ENCODE peak calls at places on chromosomes 13 and 19, in six cellular contexts. One of them, this sample, is unnamed.

GRCh38 chr13:113836917-113837553 is 26.8 kb downstream of the GAS6 start:
- DNase-seq in fibroblast of mammary gland: peak
- DNase-seq in BJ: peak
- DNase-seq in AG10803: peak
- DNase-seq in MCF 10A: peak
- DNase-seq in GM12865: peak
- DNase-seq in this sample: no peak

GRCh38 chr13:49444517-49445395 is 682 bp downstream of the SETDB2 start:
- DNase-seq in BJ: peak
- DNase-seq in AG10803: peak
- DNase-seq in GM12865: peak
- DNase-seq in MCF 10A: peak
- DNase-seq in fibroblast of mammary gland: peak
- DNase-seq in this sample: no peak

GRCh38 chr13:40130871-40131636 is 475.6 kb downstream of the COG6 start:
- DNase-seq in MCF 10A: peak
- DNase-seq in fibroblast of mammary gland: peak
- DNase-seq in AG10803: peak
- DNase-seq in BJ: no peak
- DNase-seq in GM12865: no peak
- DNase-seq in this sample: no peak

GRCh38 chr19:5949792-5950305 is 28.1 kb downstream of the RANBP3 start:
- DNase-seq in AG10803: no peak
- DNase-seq in BJ: no peak
- DNase-seq in fibroblast of mammary gland: no peak
- DNase-seq in GM12865: no peak
- DNase-seq in MCF 10A: no peak
- DNase-seq in this sample: no peak

GRCh38 chr13:109145631-109146030 is 516.2 kb downstream of the MYO16 start:
- DNase-seq in fibroblast of mammary gland: peak
- DNase-seq in BJ: no peak
- DNase-seq in AG10803: peak
- DNase-seq in GM12865: peak
- DNase-seq in MCF 10A: peak
- DNase-seq in this sample: no peak

GRCh38 chr19:10105241-10106099 is 692 bp upstream of the PPAN start:
- DNase-seq in GM12865: peak
- DNase-seq in BJ: no peak
- DNase-seq in fibroblast of mammary gland: no peak
- DNase-seq in MCF 10A: no peak
- DNase-seq in AG10803: no peak
- DNase-seq in this sample: no peak

GRCh38 chr13:111639994-111640393 is 319.6 kb downstream of the TEX29 start:
- DNase-seq in fibroblast of mammary gland: no peak
- DNase-seq in GM12865: no peak
- DNase-seq in MCF 10A: no peak
- DNase-seq in BJ: no peak
- DNase-seq in AG10803: no peak
- DNase-seq in this sample: no peak

GRCh38 chr19:41691268-41691970 is 3.3 kb upstream of the CEACAM7 start:
- DNase-seq in BJ: no peak
- DNase-seq in GM12865: peak
- DNase-seq in fibroblast of mammary gland: peak
- DNase-seq in MCF 10A: peak
- DNase-seq in AG10803: no peak
- DNase-seq in this sample: no peak

GRCh38 chr13:30743319-30744055 is 8.1 kb downstream of the ALOX5AP start:
- DNase-seq in fibroblast of mammary gland: peak
- DNase-seq in AG10803: peak
- DNase-seq in BJ: peak
- DNase-seq in GM12865: peak
- DNase-seq in MCF 10A: peak
- DNase-seq in this sample: no peak

GRCh38 chr19:54418030-54418929 is 3.0 kb downstream of the TTYH1 start:
- DNase-seq in fibroblast of mammary gland: no peak
- DNase-seq in AG10803: peak
- DNase-seq in MCF 10A: no peak
- DNase-seq in BJ: peak
- DNase-seq in GM12865: peak
- DNase-seq in this sample: no peak

GRCh38 chr19:50639121-50640112 is at the start of gene SYT3:
- DNase-seq in GM12865: peak
- DNase-seq in BJ: no peak
- DNase-seq in AG10803: peak
- DNase-seq in fibroblast of mammary gland: peak
- DNase-seq in MCF 10A: no peak
- DNase-seq in this sample: no peak

DNA sequence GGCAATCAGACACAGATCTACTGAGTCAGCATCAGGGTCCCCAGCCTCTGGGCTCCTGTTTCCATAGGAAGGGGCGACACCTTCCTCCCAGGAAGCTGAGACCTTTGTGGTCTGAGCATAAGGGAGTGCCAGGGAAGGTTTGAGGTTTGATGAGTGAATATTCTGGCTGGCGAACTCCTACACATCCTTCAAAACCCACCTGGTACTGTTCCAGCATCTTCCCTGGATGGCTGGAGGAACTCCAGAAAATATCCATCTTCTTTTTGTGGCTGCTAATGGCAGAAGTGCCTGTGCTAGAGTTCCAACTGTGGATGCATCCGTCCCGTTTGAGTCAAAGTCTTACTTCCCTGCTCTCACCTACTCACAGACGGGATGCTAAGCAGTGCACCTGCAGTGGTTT is 9.2 kb downstream of the INSL3 start:
- DNase-seq in AG10803: no peak
- DNase-seq in GM12865: no peak
- DNase-seq in fibroblast of mammary gland: no peak
- DNase-seq in BJ: no peak
- DNase-seq in MCF 10A: no peak
- DNase-seq in this sample: no peak
- TF ChIP-seq CTCF in AG10803: no peak
- TF ChIP-seq CTCF in GM12865: no peak
- TF ChIP-seq CTCF in fibroblast of mammary gland: no peak
- TF ChIP-seq CTCF in BJ: no peak
- TF ChIP-seq CTCF in MCF 10A: no peak
- TF ChIP-seq CTCF in this sample: no peak

GRCh38 chr19:48630289-48631036 is 6.7 kb downstream of the DBP start:
- DNase-seq in MCF 10A: no peak
- DNase-seq in GM12865: no peak
- DNase-seq in AG10803: no peak
- DNase-seq in BJ: no peak
- DNase-seq in fibroblast of mammary gland: no peak
- DNase-seq in this sample: peak
- TF ChIP-seq CTCF in MCF 10A: no peak
- TF ChIP-seq CTCF in GM12865: no peak
- TF ChIP-seq CTCF in AG10803: no peak
- TF ChIP-seq CTCF in BJ: no peak
- TF ChIP-seq CTCF in fibroblast of mammary gland: no peak
- TF ChIP-seq CTCF in this sample: peak

GRCh38 chr13:63124863-63125262 is 1709.2 kb upstream of the PCDH20 start:
- DNase-seq in MCF 10A: peak
- DNase-seq in BJ: no peak
- DNase-seq in AG10803: peak
- DNase-seq in GM12865: peak
- DNase-seq in fibroblast of mammary gland: peak
- DNase-seq in this sample: no peak
- TF ChIP-seq CTCF in MCF 10A: peak
- TF ChIP-seq CTCF in BJ: peak
- TF ChIP-seq CTCF in AG10803: peak
- TF ChIP-seq CTCF in GM12865: no peak
- TF ChIP-seq CTCF in fibroblast of mammary gland: peak
- TF ChIP-seq CTCF in this sample: peak

GRCh38 chr13:24360106-24360505 is 50.7 kb downstream of the C1QTNF9 start:
- DNase-seq in AG10803: no peak
- DNase-seq in GM12865: no peak
- DNase-seq in fibroblast of mammary gland: no peak
- DNase-seq in MCF 10A: no peak
- DNase-seq in BJ: no peak
- DNase-seq in this sample: no peak
- TF ChIP-seq CTCF in AG10803: no peak
- TF ChIP-seq CTCF in GM12865: no peak
- TF ChIP-seq CTCF in fibroblast of mammary gland: no peak
- TF ChIP-seq CTCF in MCF 10A: no peak
- TF ChIP-seq CTCF in BJ: no peak
- TF ChIP-seq CTCF in this sample: no peak

GRCh38 chr19:13153627-13154240 is 3.5 kb downstream of the IER2 start:
- DNase-seq in GM12865: peak
- DNase-seq in MCF 10A: peak
- DNase-seq in AG10803: peak
- DNase-seq in fibroblast of mammary gland: no peak
- DNase-seq in BJ: no peak
- DNase-seq in this sample: no peak
- TF ChIP-seq CTCF in GM12865: no peak
- TF ChIP-seq CTCF in MCF 10A: no peak
- TF ChIP-seq CTCF in AG10803: peak
- TF ChIP-seq CTCF in fibroblast of mammary gland: no peak
- TF ChIP-seq CTCF in BJ: peak
- TF ChIP-seq CTCF in this sample: peak

DNA sequence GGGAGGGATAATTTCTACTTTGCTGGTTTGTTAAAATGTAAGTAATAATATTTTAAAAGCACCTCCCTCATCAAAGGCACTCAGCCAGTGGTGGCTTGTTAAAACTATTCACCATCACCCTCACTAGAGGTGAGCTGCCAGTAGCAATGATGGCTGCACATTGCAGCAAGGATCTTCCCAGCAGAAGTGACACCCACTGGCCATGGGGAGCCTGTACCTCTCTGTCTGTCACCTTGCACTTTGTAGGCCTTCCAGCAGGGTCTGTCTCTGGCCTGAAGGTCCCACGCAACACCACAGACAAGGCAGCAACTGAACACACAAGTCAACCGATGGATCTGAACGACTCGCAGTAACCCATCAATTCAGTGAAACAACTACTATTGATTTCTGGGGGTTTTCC is 47.3 kb upstream of the C13orf42 start:
- DNase-seq in GM12865: no peak
- DNase-seq in BJ: no peak
- DNase-seq in MCF 10A: no peak
- DNase-seq in AG10803: no peak
- DNase-seq in fibroblast of mammary gland: no peak
- DNase-seq in this sample: no peak
- TF ChIP-seq CTCF in GM12865: no peak
- TF ChIP-seq CTCF in BJ: no peak
- TF ChIP-seq CTCF in MCF 10A: no peak
- TF ChIP-seq CTCF in AG10803: no peak
- TF ChIP-seq CTCF in fibroblast of mammary gland: no peak
- TF ChIP-seq CTCF in this sample: no peak

GRCh38 chr13:94661396-94661795 is 50.9 kb downstream of the SOX21 start:
- DNase-seq in BJ: no peak
- DNase-seq in GM12865: no peak
- DNase-seq in MCF 10A: no peak
- DNase-seq in AG10803: no peak
- DNase-seq in fibroblast of mammary gland: no peak
- DNase-seq in this sample: no peak

GRCh38 chr13:94658926-94659649 is 53.3 kb downstream of the SOX21 start:
- DNase-seq in MCF 10A: no peak
- DNase-seq in BJ: no peak
- DNase-seq in AG10803: no peak
- DNase-seq in GM12865: no peak
- DNase-seq in fibroblast of mammary gland: peak
- DNase-seq in this sample: no peak

GRCh38 chr13:94662274-94662945 is 49.9 kb downstream of the SOX21 start:
- DNase-seq in BJ: no peak
- DNase-seq in MCF 10A: no peak
- DNase-seq in GM12865: no peak
- DNase-seq in fibroblast of mammary gland: no peak
- DNase-seq in AG10803: no peak
- DNase-seq in this sample: no peak

GRCh38 chr13:94657167-94657566 is 55.2 kb downstream of the SOX21 start:
- DNase-seq in AG10803: peak
- DNase-seq in fibroblast of mammary gland: peak
- DNase-seq in MCF 10A: peak
- DNase-seq in BJ: no peak
- DNase-seq in GM12865: no peak
- DNase-seq in this sample: no peak

GRCh38 chr13:94660695-94661324 is 51.5 kb downstream of the SOX21 start:
- DNase-seq in BJ: no peak
- DNase-seq in fibroblast of mammary gland: peak
- DNase-seq in GM12865: peak
- DNase-seq in MCF 10A: peak
- DNase-seq in AG10803: peak
- DNase-seq in this sample: no peak
- TF ChIP-seq CTCF in BJ: peak
- TF ChIP-seq CTCF in fibroblast of mammary gland: peak
- TF ChIP-seq CTCF in GM12865: no peak
- TF ChIP-seq CTCF in MCF 10A: peak
- TF ChIP-seq CTCF in AG10803: peak
- TF ChIP-seq CTCF in this sample: peak

DNA sequence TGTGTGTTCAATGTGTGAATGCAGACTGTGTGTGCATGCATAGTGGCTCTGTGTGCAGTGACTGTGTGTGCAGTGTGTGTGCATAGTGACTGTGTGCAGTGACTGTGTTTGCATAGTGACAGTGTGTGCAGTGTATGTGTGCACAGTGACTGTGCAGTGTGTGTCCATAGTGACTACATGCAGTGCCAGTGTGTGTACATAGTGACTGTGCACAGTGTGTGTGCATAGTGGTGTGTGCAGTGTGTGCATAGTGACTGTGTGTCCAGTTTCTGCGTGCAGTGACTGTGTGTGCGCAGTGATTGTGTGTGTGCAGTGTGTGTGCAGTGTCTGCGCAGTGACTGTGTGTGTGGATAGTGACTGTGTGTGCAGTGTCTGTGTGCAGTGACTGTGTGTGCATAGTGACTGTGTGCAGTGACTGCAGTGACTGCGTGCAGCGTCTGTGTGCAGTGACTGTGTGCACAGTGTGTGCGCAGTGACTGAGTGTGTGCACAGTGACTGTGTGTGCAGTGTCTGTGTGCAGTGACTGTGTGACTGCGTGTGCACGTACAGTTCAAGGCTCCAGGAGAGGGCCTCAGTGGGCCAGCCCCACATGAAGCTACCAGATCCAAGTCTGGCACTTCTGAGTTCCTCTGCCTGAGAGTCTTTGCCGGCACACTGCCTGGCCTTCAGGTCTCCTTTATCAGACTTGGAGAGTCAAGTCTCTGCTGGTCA is 90.3 kb downstream of the IER2 start:
- DNase-seq in GM12865: no peak
- DNase-seq in BJ: no peak
- DNase-seq in MCF 10A: no peak
- DNase-seq in AG10803: no peak
- DNase-seq in fibroblast of mammary gland: no peak
- DNase-seq in this sample: no peak
- TF ChIP-seq CTCF in GM12865: no peak
- TF ChIP-seq CTCF in BJ: no peak
- TF ChIP-seq CTCF in MCF 10A: no peak
- TF ChIP-seq CTCF in AG10803: no peak
- TF ChIP-seq CTCF in fibroblast of mammary gland: no peak
- TF ChIP-seq CTCF in this sample: no peak

This sample was measured in chondrocyte.